ENCODE peak calls at places on chromosomes 4 and X, in five cellular contexts. One of them, this sample, is unnamed.

GRCh38 chr4:73703320-73703719 is 37.0 kb upstream of the CXCL8 start:
- DNase-seq in mesendoderm: no peak
- DNase-seq in AG09309: no peak
- DNase-seq in GM23338: no peak
- DNase-seq in psoas muscle: no peak
- DNase-seq in this sample: no peak

GRCh38 chr4:122537388-122538135 is 81.0 kb upstream of the IL2 start:
- DNase-seq in psoas muscle: no peak
- DNase-seq in AG09309: no peak
- DNase-seq in mesendoderm: no peak
- DNase-seq in GM23338: no peak
- DNase-seq in this sample: no peak

GRCh38 chr4:84529169-84529751 is 30.2 kb upstream of the NKX6-1 start:
- DNase-seq in mesendoderm: peak
- DNase-seq in GM23338: peak
- DNase-seq in psoas muscle: no peak
- DNase-seq in AG09309: no peak
- DNase-seq in this sample: no peak

GRCh38 chr4:157204634-157205244 is 15.8 kb upstream of the GRIA2 start:
- DNase-seq in mesendoderm: peak
- DNase-seq in GM23338: peak
- DNase-seq in AG09309: no peak
- DNase-seq in psoas muscle: no peak
- DNase-seq in this sample: no peak

GRCh38 chrX:35728481-35728880 is 69.7 kb upstream of the MAGEB16 start:
- DNase-seq in psoas muscle: no peak
- DNase-seq in AG09309: no peak
- DNase-seq in GM23338: peak
- DNase-seq in mesendoderm: peak
- DNase-seq in this sample: no peak

GRCh38 chr4:3122081-3122563 is 47.6 kb downstream of the HTT start:
- DNase-seq in psoas muscle: no peak
- DNase-seq in mesendoderm: no peak
- DNase-seq in AG09309: no peak
- DNase-seq in GM23338: no peak
- DNase-seq in this sample: no peak

GRCh38 chrX:10622197-10622596 is 1.8 kb upstream of the MID1 start:
- DNase-seq in mesendoderm: no peak
- DNase-seq in GM23338: no peak
- DNase-seq in psoas muscle: no peak
- DNase-seq in AG09309: no peak
- DNase-seq in this sample: no peak

GRCh38 chrX:111435469-111435868 is 23.5 kb upstream of the DCX start:
- DNase-seq in mesendoderm: no peak
- DNase-seq in psoas muscle: no peak
- DNase-seq in GM23338: no peak
- DNase-seq in AG09309: no peak
- DNase-seq in this sample: no peak

GRCh38 chr4:48899950-48900349 is 6.6 kb downstream of the OCIAD2 start:
- DNase-seq in psoas muscle: no peak
- DNase-seq in AG09309: no peak
- DNase-seq in mesendoderm: no peak
- DNase-seq in GM23338: no peak
- DNase-seq in this sample: peak

GRCh38 chr4:22962186-22962786 is 269.5 kb downstream of the GBA3 start:
- DNase-seq in mesendoderm: peak
- DNase-seq in AG09309: no peak
- DNase-seq in psoas muscle: no peak
- DNase-seq in GM23338: peak
- DNase-seq in this sample: no peak

GRCh38 chr4:175947117-175947722 is 118.4 kb upstream of the WDR17 start:
- DNase-seq in AG09309: peak
- DNase-seq in mesendoderm: peak
- DNase-seq in GM23338: peak
- DNase-seq in psoas muscle: no peak
- DNase-seq in this sample: no peak

GRCh38 chr4:35247047-35247446 is 997.3 kb downstream of the ARAP2 start:
- DNase-seq in mesendoderm: peak
- DNase-seq in GM23338: peak
- DNase-seq in psoas muscle: no peak
- DNase-seq in AG09309: no peak
- DNase-seq in this sample: no peak

GRCh38 chrX:24508375-24508774 is 43.3 kb downstream of the PDK3 start:
- DNase-seq in AG09309: no peak
- DNase-seq in mesendoderm: no peak
- DNase-seq in GM23338: no peak
- DNase-seq in psoas muscle: no peak
- DNase-seq in this sample: no peak

GRCh38 chr4:126604273-126604867 is 1028.4 kb upstream of the INTU start:
- DNase-seq in AG09309: no peak
- DNase-seq in mesendoderm: peak
- DNase-seq in psoas muscle: no peak
- DNase-seq in GM23338: peak
- DNase-seq in this sample: no peak

GRCh38 chrX:46574941-46575381 is 1.4 kb downstream of the CHST7 start:
- DNase-seq in mesendoderm: no peak
- DNase-seq in psoas muscle: peak
- DNase-seq in AG09309: no peak
- DNase-seq in GM23338: peak
- DNase-seq in this sample: no peak

GRCh38 chr4:2937146-2937857 is 25.9 kb downstream of the NOP14 start:
- DNase-seq in psoas muscle: peak
- DNase-seq in AG09309: no peak
- DNase-seq in mesendoderm: no peak
- DNase-seq in GM23338: no peak
- DNase-seq in this sample: no peak

GRCh38 chr4:153684182-153685073 is at the start of gene TLR2:
- DNase-seq in AG09309: no peak
- DNase-seq in psoas muscle: peak
- DNase-seq in GM23338: peak
- DNase-seq in mesendoderm: peak
- DNase-seq in this sample: no peak

GRCh38 chrX:110852180-110852579 is 56.6 kb upstream of the CHRDL1 start:
- DNase-seq in mesendoderm: peak
- DNase-seq in AG09309: no peak
- DNase-seq in psoas muscle: no peak
- DNase-seq in GM23338: peak
- DNase-seq in this sample: no peak

GRCh38 chr4:11182586-11183357 is 245.9 kb downstream of the HS3ST1 start:
- DNase-seq in mesendoderm: no peak
- DNase-seq in AG09309: no peak
- DNase-seq in GM23338: no peak
- DNase-seq in psoas muscle: no peak
- DNase-seq in this sample: peak

GRCh38 chr4:26388671-26389070 is 67.9 kb downstream of the RBPJ start:
- DNase-seq in mesendoderm: no peak
- DNase-seq in GM23338: no peak
- DNase-seq in psoas muscle: no peak
- DNase-seq in AG09309: no peak
- DNase-seq in this sample: no peak

GRCh38 chrX:42093756-42094155 is 170.4 kb upstream of the CASK start:
- DNase-seq in mesendoderm: no peak
- DNase-seq in GM23338: no peak
- DNase-seq in AG09309: no peak
- DNase-seq in psoas muscle: no peak
- DNase-seq in this sample: no peak

GRCh38 chrX:39125834-39126233 is 324.6 kb downstream of the MID1IP1 start:
- DNase-seq in GM23338: no peak
- DNase-seq in psoas muscle: no peak
- DNase-seq in mesendoderm: no peak
- DNase-seq in AG09309: no peak
- DNase-seq in this sample: no peak

GRCh38 chr4:16297003-16297402 is 70.7 kb upstream of the TAPT1 start:
- DNase-seq in GM23338: no peak
- DNase-seq in AG09309: no peak
- DNase-seq in mesendoderm: no peak
- DNase-seq in psoas muscle: no peak
- DNase-seq in this sample: no peak

GRCh38 chrX:40143001-40143400 is 45.2 kb upstream of the BCOR start:
- DNase-seq in psoas muscle: no peak
- DNase-seq in mesendoderm: peak
- DNase-seq in AG09309: no peak
- DNase-seq in GM23338: peak
- DNase-seq in this sample: no peak

DNA sequence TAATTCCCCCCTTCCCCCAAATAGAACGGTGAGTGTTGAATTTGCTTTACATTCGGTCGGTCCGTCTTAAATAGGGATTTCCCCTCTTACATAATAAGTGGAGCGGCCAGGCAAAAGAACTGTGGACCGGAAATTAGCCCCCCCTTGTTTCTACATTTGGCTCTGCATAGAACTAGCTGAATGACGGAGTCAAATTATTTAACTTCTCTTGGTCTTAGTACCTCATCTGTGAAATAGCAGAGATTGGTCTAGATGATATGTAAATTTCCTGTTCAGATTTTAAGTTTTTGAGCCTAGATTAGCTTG is 1.3 kb downstream of the SPATA18 start:
- DNase-seq in AG09309: no peak
- DNase-seq in GM23338: peak
- DNase-seq in psoas muscle: no peak
- DNase-seq in mesendoderm: peak
- DNase-seq in this sample: no peak
- H3K4me3 ChIP-seq in AG09309: peak
- H3K4me3 ChIP-seq in GM23338: peak
- H3K4me3 ChIP-seq in psoas muscle: peak
- H3K4me3 ChIP-seq in mesendoderm: no peak
- H3K4me3 ChIP-seq in this sample: peak

GRCh38 chrX:2485789-2486345 is 14.9 kb downstream of the DHRSX start:
- DNase-seq in mesendoderm: no peak
- DNase-seq in GM23338: no peak
- DNase-seq in AG09309: no peak
- DNase-seq in psoas muscle: no peak
- DNase-seq in this sample: no peak

GRCh38 chrX:2483398-2483797 is 17.4 kb downstream of the DHRSX start:
- DNase-seq in psoas muscle: no peak
- DNase-seq in GM23338: no peak
- DNase-seq in mesendoderm: no peak
- DNase-seq in AG09309: no peak
- DNase-seq in this sample: no peak

GRCh38 chrX:2484232-2484631 is 16.5 kb downstream of the DHRSX start:
- DNase-seq in GM23338: no peak
- DNase-seq in mesendoderm: no peak
- DNase-seq in AG09309: no peak
- DNase-seq in psoas muscle: no peak
- DNase-seq in this sample: no peak

GRCh38 chrX:2485460-2485753 is 15.4 kb downstream of the DHRSX start:
- DNase-seq in psoas muscle: no peak
- DNase-seq in mesendoderm: no peak
- DNase-seq in AG09309: no peak
- DNase-seq in GM23338: peak
- DNase-seq in this sample: no peak

DNA sequence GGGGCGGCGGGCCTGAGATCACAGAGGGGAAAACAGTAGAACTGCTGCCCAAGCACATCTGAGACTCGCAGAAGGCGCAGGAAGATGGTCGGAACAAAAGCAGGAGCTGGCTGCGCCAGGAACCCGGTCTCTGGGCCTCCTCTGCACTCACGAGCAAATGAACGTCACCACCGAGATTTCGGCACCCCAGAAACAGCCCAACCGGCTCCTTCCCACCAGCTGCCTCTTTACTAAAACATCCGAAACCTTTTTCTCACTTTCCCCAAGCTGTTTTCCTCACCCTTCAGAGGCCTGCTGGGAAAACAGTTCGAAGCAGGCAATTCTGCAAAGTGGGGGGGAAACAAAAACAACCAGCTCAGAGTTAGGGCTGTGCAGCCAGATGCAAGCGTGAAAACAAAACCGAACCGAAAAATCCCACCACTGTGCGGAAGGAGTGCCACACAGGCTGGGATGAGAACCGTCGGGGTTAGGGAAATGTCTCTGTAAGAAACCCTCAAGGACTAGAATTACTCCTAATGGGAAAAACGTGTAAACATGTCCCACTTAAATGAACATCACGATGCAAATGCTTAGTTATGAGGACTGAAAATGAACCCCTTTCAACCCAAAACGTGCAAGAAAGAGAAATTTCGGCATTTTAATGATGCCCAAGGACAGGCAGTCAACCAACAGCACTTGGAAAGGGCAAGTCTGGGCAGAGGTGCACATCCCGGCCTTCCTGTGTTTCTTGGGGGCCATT is 15.9 kb downstream of the DHRSX start:
- DNase-seq in GM23338: peak
- DNase-seq in psoas muscle: no peak
- DNase-seq in mesendoderm: peak
- DNase-seq in AG09309: no peak
- DNase-seq in this sample: no peak
- H3K4me3 ChIP-seq in GM23338: peak
- H3K4me3 ChIP-seq in psoas muscle: peak
- H3K4me3 ChIP-seq in mesendoderm: no peak
- H3K4me3 ChIP-seq in AG09309: peak
- H3K4me3 ChIP-seq in this sample: peak

GRCh38 chr4:169810325-169811323 is 52.9 kb upstream of the HPF1 start:
- DNase-seq in GM23338: peak
- DNase-seq in mesendoderm: peak
- DNase-seq in psoas muscle: no peak
- DNase-seq in AG09309: peak
- DNase-seq in this sample: peak
- H3K4me3 ChIP-seq in GM23338: no peak
- H3K4me3 ChIP-seq in mesendoderm: no peak
- H3K4me3 ChIP-seq in psoas muscle: no peak
- H3K4me3 ChIP-seq in AG09309: no peak
- H3K4me3 ChIP-seq in this sample: no peak

GRCh38 chrX:649166-649565 is 18.6 kb downstream of the SHOX start:
- DNase-seq in AG09309: no peak
- DNase-seq in psoas muscle: no peak
- DNase-seq in mesendoderm: no peak
- DNase-seq in GM23338: no peak
- DNase-seq in this sample: no peak
- H3K4me3 ChIP-seq in AG09309: no peak
- H3K4me3 ChIP-seq in psoas muscle: no peak
- H3K4me3 ChIP-seq in mesendoderm: no peak
- H3K4me3 ChIP-seq in GM23338: no peak
- H3K4me3 ChIP-seq in this sample: no peak

GRCh38 chrX:19827088-19827487 is 60.3 kb downstream of the SH3KBP1 start:
- DNase-seq in mesendoderm: no peak
- DNase-seq in psoas muscle: no peak
- DNase-seq in GM23338: no peak
- DNase-seq in AG09309: no peak
- DNase-seq in this sample: no peak
- H3K4me3 ChIP-seq in mesendoderm: no peak
- H3K4me3 ChIP-seq in psoas muscle: no peak
- H3K4me3 ChIP-seq in GM23338: no peak
- H3K4me3 ChIP-seq in AG09309: no peak
- H3K4me3 ChIP-seq in this sample: no peak

GRCh38 chr4:185589067-185589844 is 53.9 kb upstream of the PDLIM3 start:
- DNase-seq in psoas muscle: no peak
- DNase-seq in GM23338: no peak
- DNase-seq in AG09309: peak
- DNase-seq in mesendoderm: no peak
- DNase-seq in this sample: peak

GRCh38 chr4:185590982-185591381 is 55.7 kb upstream of the PDLIM3 start:
- DNase-seq in mesendoderm: no peak
- DNase-seq in GM23338: no peak
- DNase-seq in psoas muscle: no peak
- DNase-seq in AG09309: no peak
- DNase-seq in this sample: no peak

GRCh38 chr4:185587065-185587443 is 51.7 kb upstream of the PDLIM3 start:
- DNase-seq in mesendoderm: no peak
- DNase-seq in psoas muscle: no peak
- DNase-seq in AG09309: no peak
- DNase-seq in GM23338: no peak
- DNase-seq in this sample: no peak

GRCh38 chr4:185585211-185585610 is 49.9 kb upstream of the PDLIM3 start:
- DNase-seq in GM23338: no peak
- DNase-seq in mesendoderm: no peak
- DNase-seq in AG09309: no peak
- DNase-seq in psoas muscle: no peak
- DNase-seq in this sample: no peak

GRCh38 chr4:185587444-185588161 is 52.3 kb upstream of the PDLIM3 start:
- DNase-seq in GM23338: peak
- DNase-seq in psoas muscle: peak
- DNase-seq in AG09309: no peak
- DNase-seq in mesendoderm: peak
- DNase-seq in this sample: no peak
- H3K4me3 ChIP-seq in GM23338: peak
- H3K4me3 ChIP-seq in psoas muscle: peak
- H3K4me3 ChIP-seq in AG09309: no peak
- H3K4me3 ChIP-seq in mesendoderm: no peak
- H3K4me3 ChIP-seq in this sample: no peak